ENCODE peak calls at places on chromosomes 7 and 10, in six cellular contexts. Q is colonic mucosa, U is ovary, C is sigmoid colon, N is ascending aorta, F is cardiac muscle cell. L is an unnamed sample.

GRCh38 chr7:47474937-47475879 is 106.7 kb downstream of the TNS3 start:
- DNase-seq in Q (peak; percentile 93), U (peak; percentile 92), C (peak; percentile 91), N (peak; percentile 90), F (peak; percentile 95), L (peak; percentile 84)

GRCh38 chr7:142228681-142229080 is 29.2 kb downstream of the PRSS58 start:
- DNase-seq in Q (no peak), U (no peak), C (no peak), N (no peak), F (no peak), L (no peak)

GRCh38 chr7:143497008-143497795 is 19.5 kb downstream of the TAS2R41 start:
- DNase-seq in Q (no peak), U (no peak), C (no peak), N (no peak), F (no peak), L (no peak)

GRCh38 chr10:2874963-2875362 is 192.4 kb upstream of the PFKP start:
- DNase-seq in Q (no peak), U (no peak), C (no peak), N (no peak), F (no peak), L (no peak)

GRCh38 chr7:4836206-4836661 is 25.6 kb downstream of the PAPOLB start:
- DNase-seq in Q (no peak), U (no peak), C (peak; percentile 55), N (no peak), F (no peak), L (no peak)

GRCh38 chr10:36017141-36017540 is 375.0 kb upstream of the FZD8 start:
- DNase-seq in Q (no peak), U (no peak), C (no peak), N (no peak), F (no peak), L (no peak)

GRCh38 chr10:48993627-48994026 is 54.0 kb upstream of the LRRC18 start:
- DNase-seq in Q (no peak), U (no peak), C (no peak), N (no peak), F (no peak), L (no peak)

GRCh38 chr10:107490389-107490788 is 325.9 kb upstream of the SORCS1 start:
- DNase-seq in Q (no peak), U (no peak), C (no peak), N (no peak), F (no peak), L (no peak)

GRCh38 chr10:80205478-80206276 is at the start of gene ANXA11:
- DNase-seq in Q (peak; percentile 88), U (peak; percentile 89), C (peak; percentile 91), N (peak; percentile 58), F (peak; percentile 73), L (peak; percentile 90)

GRCh38 chr7:18753972-18754610 is 258.5 kb downstream of the HDAC9 start:
- DNase-seq in Q (no peak), U (no peak), C (no peak), N (no peak), F (peak; percentile 57), L (no peak)

GRCh38 chr7:16223963-16224707 is 197.2 kb downstream of the CRPPA start:
- DNase-seq in Q (no peak), U (no peak), C (no peak), N (no peak), F (no peak), L (no peak)

GRCh38 chr10:26172126-26172525 is 44.4 kb upstream of the GAD2 start:
- DNase-seq in Q (no peak), U (no peak), C (no peak), N (no peak), F (no peak), L (peak; percentile 9)

GRCh38 chr7:131197920-131198610 is 129.6 kb upstream of the MKLN1 start:
- DNase-seq in Q (no peak), U (no peak), C (no peak), N (no peak), F (no peak), L (no peak)

GRCh38 chr7:84912993-84913635 is 273.7 kb downstream of the SEMA3D start:
- DNase-seq in Q (no peak), U (no peak), C (no peak), N (no peak), F (peak; percentile 5), L (peak; percentile 47)

GRCh38 chr10:49187950-49188761 is at the start of gene TMEM273:
- DNase-seq in Q (peak; percentile 59), U (no peak), C (peak; percentile 85), N (peak; percentile 50), F (no peak), L (no peak)

GRCh38 chr7:7830122-7830878 is 111.9 kb upstream of the RPA3 start:
- DNase-seq in Q (no peak), U (no peak), C (no peak), N (no peak), F (no peak), L (no peak)

GRCh38 chr10:69573056-69573806 is at the start of gene NEUROG3:
- DNase-seq in Q (no peak), U (no peak), C (no peak), N (no peak), F (no peak), L (no peak)
- H3K4me3 ChIP-seq in Q (peak within 1 kb of the TSS; percentile 22), U (no peak within 1 kb of the TSS), C (no peak within 1 kb of the TSS), N (peak within 1 kb of the TSS; percentile 48), F (no peak within 1 kb of the TSS), L (peak within 1 kb of the TSS; percentile 10)

GRCh38 chr7:978416-979091 is 3.2 kb upstream of the COX19 start:
- DNase-seq in Q (no peak), U (no peak), C (no peak), N (no peak), F (no peak), L (no peak)

GRCh38 chr7:978049-978346 is 2.6 kb upstream of the COX19 start:
- DNase-seq in Q (no peak), U (no peak), C (no peak), N (no peak), F (no peak), L (no peak)

GRCh38 chr7:976901-977325 is 1.6 kb upstream of the COX19 start:
- DNase-seq in Q (peak; percentile 52), U (no peak), C (no peak), N (no peak), F (no peak), L (peak; percentile 45)

GRCh38 chr7:975702-976473 is 539 bp upstream of the COX19 start:
- DNase-seq in Q (no peak), U (no peak), C (no peak), N (no peak), F (no peak), L (no peak)

GRCh38 chr7:977326-978048 is 2.1 kb upstream of the COX19 start:
- DNase-seq in Q (peak; percentile 81), U (peak; percentile 63), C (no peak), N (no peak), F (peak; percentile 34), L (peak; percentile 93)
- H3K4me1 ChIP-seq in Q (peaks cover 20% of the 10 kb centered on the region), U (peaks cover 20% of the 10 kb centered on the region), C (no peaks in the 10 kb centered on the region), N (peaks cover 17% of the 10 kb centered on the region), F (peaks cover 11% of the 10 kb centered on the region), L (peaks cover 66% of the 10 kb centered on the region)

DNA sequence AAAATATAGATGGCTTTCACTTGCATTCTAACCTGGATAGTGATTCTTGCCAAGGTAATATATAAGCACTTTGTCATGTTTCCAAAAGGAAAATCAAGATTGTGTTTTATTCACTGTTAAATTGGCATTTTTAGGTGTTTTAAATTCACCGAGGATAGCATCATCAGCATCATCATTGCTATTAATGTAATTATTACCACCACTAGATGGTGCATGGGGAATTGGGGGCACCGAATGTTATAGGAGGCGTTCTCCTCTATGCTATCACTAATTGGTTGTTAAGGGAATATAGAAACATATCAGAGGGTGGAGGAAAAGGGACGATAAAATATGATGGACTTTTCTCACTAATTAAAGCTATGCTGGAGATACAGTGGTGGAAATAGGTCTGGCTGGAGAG is 95.5 kb downstream of the CELF2 start:
- DNase-seq in Q (no peak), U (no peak), C (no peak), N (no peak), F (no peak), L (no peak)
- TF ChIP-seq CTCF in Q (no peak), U (no peak), C (no peak), N (no peak), F (peak; percentile 3), L (peak; percentile 30)

GRCh38 chr7:91653257-91653656 is 227.2 kb downstream of the MTERF1 start:
- DNase-seq in Q (no peak), U (no peak), C (no peak), N (no peak), F (peak; percentile 19), L (no peak)

GRCh38 chr7:91657386-91658120 is 222.9 kb downstream of the MTERF1 start:
- DNase-seq in Q (no peak), U (no peak), C (no peak), N (no peak), F (peak; percentile 92), L (peak; percentile 6)

GRCh38 chr7:91659096-91659495 is 221.4 kb downstream of the MTERF1 start:
- DNase-seq in Q (no peak), U (no peak), C (no peak), N (no peak), F (peak; percentile 66), L (no peak)

GRCh38 chr7:91656486-91657237 is 223.8 kb downstream of the MTERF1 start:
- DNase-seq in Q (no peak), U (no peak), C (no peak), N (no peak), F (peak; percentile 87), L (no peak)

DNA sequence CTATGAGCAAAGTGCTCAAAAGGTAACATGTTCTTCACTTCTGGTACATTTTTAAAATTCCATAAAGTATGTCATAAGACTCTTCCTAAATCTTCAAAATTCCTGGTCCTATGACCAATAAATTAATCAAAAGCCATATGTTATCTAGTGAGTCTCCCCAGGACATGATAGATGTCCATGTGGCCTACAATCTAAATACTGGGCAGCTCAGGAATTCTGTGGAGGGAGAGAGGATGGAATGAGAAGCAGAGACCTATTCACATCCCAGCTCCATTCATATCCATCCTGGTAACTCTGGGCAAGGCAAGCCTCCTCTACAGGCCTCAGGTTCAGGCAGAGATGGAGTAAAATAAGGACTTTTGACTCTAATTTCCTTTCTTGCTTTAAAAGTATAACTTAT is 224.8 kb downstream of the MTERF1 start:
- DNase-seq in Q (no peak), U (no peak), C (no peak), N (no peak), F (no peak), L (no peak)
- H3K4me3 ChIP-seq in Q (no peak overlapping the region), U (no peak overlapping the region), C (no peak overlapping the region), N (no peak overlapping the region), F (no peak overlapping the region), L (no peak overlapping the region)

DNA sequence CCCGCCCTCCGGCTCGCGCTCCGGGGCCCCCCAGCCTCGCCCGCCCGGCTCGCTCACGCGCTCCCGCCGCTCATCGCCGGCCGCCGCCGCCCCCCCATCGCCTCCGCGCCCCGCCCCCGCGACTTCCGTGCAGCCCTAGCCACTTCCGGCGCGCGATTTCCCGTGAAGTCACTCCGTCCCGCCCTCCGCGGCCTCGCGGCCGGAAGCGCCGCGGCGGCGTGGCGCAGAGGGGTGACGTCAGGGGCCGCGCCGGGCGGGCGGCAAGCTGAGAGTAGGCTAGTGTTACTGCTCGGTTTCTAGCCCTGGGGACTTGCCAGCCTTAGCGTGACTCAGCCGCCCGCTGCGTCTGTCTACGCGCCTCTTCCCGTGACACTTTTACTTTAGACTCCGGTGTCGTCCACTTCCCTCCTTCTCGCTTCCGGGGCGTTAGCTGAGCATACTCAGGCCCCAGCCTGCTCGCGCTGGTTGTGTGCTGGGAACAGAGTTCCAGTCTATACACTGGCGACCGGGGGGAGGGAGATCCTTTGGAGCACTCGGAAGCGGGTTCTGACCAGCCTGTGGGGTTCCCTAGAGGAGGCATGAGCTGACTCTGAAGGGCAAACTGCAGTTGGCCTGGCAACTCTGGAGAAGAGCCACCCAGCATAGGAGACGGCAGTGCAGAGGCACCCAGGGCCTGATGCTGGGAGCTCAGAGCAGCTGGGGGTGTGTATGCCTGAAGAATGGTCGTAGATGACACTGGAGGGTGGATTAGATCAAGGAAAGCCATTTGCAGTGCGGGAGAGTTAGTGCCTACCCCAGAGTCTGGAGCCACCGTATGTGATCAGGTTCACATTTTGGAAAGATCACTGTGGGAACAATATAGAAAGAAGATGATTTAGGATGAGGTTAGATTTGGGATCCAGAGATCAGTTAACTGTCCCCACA is at the start of gene PURB:
- DNase-seq in Q (peak; percentile 94), U (peak; percentile 96), C (peak; percentile 97), N (peak; percentile 84), F (peak; percentile 97), L (peak; percentile 92)
- H3K4me1 ChIP-seq in Q (peaks cover 20% of the 10 kb centered on the region), U (peaks cover 14% of the 10 kb centered on the region), C (no peaks in the 10 kb centered on the region), N (peaks cover 34% of the 10 kb centered on the region), F (peaks cover 32% of the 10 kb centered on the region), L (peaks cover 26% of the 10 kb centered on the region)